ENCODE peak calls at places on chromosomes 2 and 18, in six cellular contexts. P is IMR-90, G is endodermal cell, R is PC-3, H is mammary epithelial cell, Z is Karpas-422. T is an unnamed sample.
A peak's percentile ranks its signal among the peaks of the same experiment; 100 is the strongest.

GRCh38 chr18:23864620-23865019 is 149.9 kb upstream of the TTC39C start:
- DNase-seq in P (no peak), G (no peak), R (no peak), H (no peak), Z (peak; percentile 43), T (peak; percentile 56)

GRCh38 chr2:32752205-32752604 is 124.4 kb downstream of the TTC27 start:
- DNase-seq in P (peak; percentile 58), G (no peak), R (peak; percentile 19), H (no peak), Z (no peak), T (no peak)

GRCh38 chr2:72953976-72954375 is 36.7 kb downstream of the EMX1 start:
- DNase-seq in P (no peak), G (no peak), R (no peak), H (no peak), Z (no peak), T (no peak)

GRCh38 chr18:31658670-31659573 is 25.5 kb downstream of the B4GALT6 start:
- DNase-seq in P (no peak), G (no peak), R (peak; percentile 23), H (no peak), Z (peak; percentile 54), T (no peak)

GRCh38 chr18:38174173-38174572 is 608.6 kb upstream of the CELF4 start:
- DNase-seq in P (no peak), G (no peak), R (no peak), H (no peak), Z (no peak), T (no peak)

GRCh38 chr2:8545676-8546318 is 136.1 kb upstream of the ID2 start:
- DNase-seq in P (no peak), G (peak; percentile 24), R (no peak), H (no peak), Z (no peak), T (no peak)

GRCh38 chr2:179336782-179337534 is 72.3 kb upstream of the SESTD1 start:
- DNase-seq in P (peak; percentile 7), G (peak; percentile 47), R (peak; percentile 68), H (no peak), Z (peak; percentile 20), T (no peak)

GRCh38 chr2:36705326-36706020 is 9.0 kb downstream of the VIT start:
- DNase-seq in P (no peak), G (no peak), R (no peak), H (no peak), Z (no peak), T (no peak)

GRCh38 chr2:98727369-98727749 is 3.6 kb downstream of the MGAT4A start:
- DNase-seq in P (no peak), G (no peak), R (no peak), H (no peak), Z (no peak), T (no peak)

GRCh38 chr2:16093639-16094447 is 153.5 kb downstream of the MYCN start:
- DNase-seq in P (no peak), G (no peak), R (no peak), H (no peak), Z (no peak), T (no peak)

GRCh38 chr2:149166958-149167810 is 128.7 kb downstream of the LYPD6B start:
- DNase-seq in P (no peak), G (no peak), R (peak; percentile 7), H (peak; percentile 58), Z (no peak), T (peak; percentile 80)

GRCh38 chr2:113842919-113843736 is 46.8 kb upstream of the ACTR3 start:
- DNase-seq in P (peak; percentile 63), G (no peak), R (no peak), H (peak; percentile 93), Z (no peak), T (no peak)

GRCh38 chr2:235946590-235946989 is 221.6 kb downstream of the GBX2 start:
- DNase-seq in P (no peak), G (no peak), R (no peak), H (no peak), Z (no peak), T (no peak)

GRCh38 chr2:20608666-20609348 is 42.1 kb downstream of the HS1BP3 start:
- DNase-seq in P (peak; percentile 34), G (peak; percentile 37), R (peak; percentile 54), H (no peak), Z (no peak), T (no peak)

GRCh38 chr2:123073956-123074355 is 951.1 kb upstream of the CNTNAP5 start:
- DNase-seq in P (no peak), G (no peak), R (no peak), H (no peak), Z (no peak), T (no peak)

GRCh38 chr2:119841550-119841949 is 81.8 kb downstream of the PTPN4 start:
- DNase-seq in P (peak; percentile 59), G (no peak), R (no peak), H (no peak), Z (no peak), T (no peak)

GRCh38 chr18:12287684-12288405 is 20.2 kb upstream of the TUBB6 start:
- DNase-seq in P (peak; percentile 95), G (peak; percentile 77), R (peak; percentile 85), H (peak; percentile 98), Z (no peak), T (no peak)

GRCh38 chr18:26383454-26384270 is 157.4 kb downstream of the TAF4B start:
- DNase-seq in P (peak; percentile 67), G (no peak), R (peak; percentile 64), H (peak; percentile 33), Z (peak; percentile 83), T (peak; percentile 28)

GRCh38 chr2:175234153-175234552 is 52.6 kb upstream of the ATP5MC3 start:
- DNase-seq in P (no peak), G (no peak), R (no peak), H (no peak), Z (no peak), T (no peak)

GRCh38 chr2:217494572-217494971 is 508.2 kb downstream of the TNS1 start:
- DNase-seq in P (no peak), G (no peak), R (no peak), H (no peak), Z (no peak), T (no peak)

GRCh38 chr2:172836386-172837200 is 100.9 kb downstream of the RAPGEF4 start:
- DNase-seq in P (peak; percentile 84), G (no peak), R (peak; percentile 94), H (peak; percentile 96), Z (no peak), T (no peak)

GRCh38 chr2:232522014-232522854 is 2.0 kb downstream of the PRSS56 start:
- DNase-seq in P (no peak), G (peak; percentile 85), R (peak; percentile 40), H (no peak), Z (peak; percentile 75), T (peak; percentile 48)
- H3K9ac ChIP-seq in P (no peak overlapping the region), G (no peak overlapping the region), R (no peak overlapping the region), H (no peak overlapping the region), Z (no peak overlapping the region), T (no peak overlapping the region)

DNA sequence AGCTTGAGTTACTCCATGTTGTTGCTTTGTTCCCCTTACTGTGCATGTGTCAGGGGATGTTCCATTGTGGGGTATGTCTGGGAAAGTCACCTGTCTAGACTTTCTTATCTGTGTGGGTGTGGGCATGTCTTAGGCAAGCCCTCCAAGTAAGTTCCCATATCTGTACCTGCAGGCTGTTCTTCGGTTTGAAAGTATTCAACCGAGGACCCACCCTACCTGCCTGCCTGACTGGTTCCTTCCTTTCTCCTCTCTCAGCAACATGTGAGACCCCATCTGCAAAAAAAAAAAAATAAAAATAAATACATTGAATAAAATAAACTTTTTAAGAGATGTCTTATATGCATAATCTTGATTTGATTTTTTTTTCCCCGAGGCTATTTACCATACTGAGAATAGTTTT is 622.7 kb downstream of the TDRD15 start:
- DNase-seq in P (no peak), G (no peak), R (no peak), H (no peak), Z (no peak), T (no peak)
- H3K9ac ChIP-seq in P (no peak overlapping the region), G (no peak overlapping the region), R (no peak overlapping the region), H (no peak overlapping the region), Z (no peak overlapping the region), T (no peak overlapping the region)

DNA sequence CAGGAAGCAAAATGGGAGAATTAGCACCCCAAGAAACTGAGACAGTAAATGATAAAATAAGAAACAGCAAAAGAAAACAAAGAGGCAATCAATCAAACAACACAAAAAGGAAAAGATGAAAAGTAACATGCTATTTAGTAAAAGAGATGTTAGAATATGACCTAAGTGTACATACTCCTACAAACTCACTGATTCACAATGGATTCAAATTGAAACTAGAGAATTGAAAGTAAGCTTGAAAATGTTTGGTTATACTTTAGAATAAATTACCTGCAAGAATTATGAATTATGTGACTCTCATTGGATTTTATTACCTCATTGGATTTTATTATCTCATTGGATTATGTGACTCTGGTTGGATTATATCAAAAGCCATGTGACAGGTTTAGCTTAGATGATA is 22.8 kb upstream of the CCNYL1 start:
- DNase-seq in P (no peak), G (no peak), R (no peak), H (no peak), Z (no peak), T (no peak)
- H3K9ac ChIP-seq in P (no peak overlapping the region), G (no peak overlapping the region), R (no peak overlapping the region), H (no peak overlapping the region), Z (no peak overlapping the region), T (no peak overlapping the region)

GRCh38 chr2:141723834-141724233 is 407.0 kb downstream of the LRP1B start:
- DNase-seq in P (no peak), G (no peak), R (no peak), H (no peak), Z (no peak), T (no peak)
- H3K9ac ChIP-seq in P (no peak overlapping the region), G (no peak overlapping the region), R (no peak overlapping the region), H (no peak overlapping the region), Z (no peak overlapping the region), T (no peak overlapping the region)

GRCh38 chr2:44943693-44944101 is 2.2 kb downstream of the SIX3 start:
- DNase-seq in P (no peak), G (no peak), R (no peak), H (no peak), Z (no peak), T (no peak)
- H3K9ac ChIP-seq in P (no peak overlapping the region), G (no peak overlapping the region), R (no peak overlapping the region), H (no peak overlapping the region), Z (no peak overlapping the region), T (no peak overlapping the region)

GRCh38 chr2:196170202-196170680 is 1.1 kb downstream of the STK17B start:
- DNase-seq in P (peak; percentile 64), G (no peak), R (peak; percentile 74), H (peak; percentile 45), Z (peak; percentile 85), T (peak; percentile 61)
- H3K9ac ChIP-seq in P (peak overlapping the region; percentile 73), G (peak overlapping the region; percentile 56), R (peak overlapping the region; percentile 88), H (peak overlapping the region; percentile 96), Z (peak overlapping the region; percentile 97), T (peak overlapping the region; percentile 94)

T was measured in DND-41.